ENCODE peak calls at places on chromosomes 7 and 10, in four cellular contexts. G is activated CD4-positive, alpha-beta T cell treated with anti-CD3 and anti-CD28 coated beads for 36 hours; H is A549; Q is lower lobe of right lung. U is an unnamed sample.

GRCh38 chr7:23012797-23013714 is 874 bp downstream of the HYCC1 start:
- ATAC-seq in G (no peak), H (peak), Q (peak), U (no peak)

GRCh38 chr10:46270086-46270811 is 16.5 kb upstream of the ANTXRL start:
- ATAC-seq in G (no peak), H (no peak), Q (no peak), U (peak)

GRCh38 chr7:32616625-32617024 is 121.3 kb downstream of the AVL9 start:
- ATAC-seq in G (no peak), H (peak), Q (no peak), U (peak)

GRCh38 chr7:99324966-99325596 is 617 bp upstream of the ARPC1A start:
- ATAC-seq in G (peak), H (no peak), Q (peak), U (no peak)

GRCh38 chr10:97795886-97796285 is 24.1 kb upstream of the SFRP5 start:
- ATAC-seq in G (no peak), H (no peak), Q (no peak), U (no peak)

GRCh38 chr10:131961047-131961776 is 20.5 kb downstream of the BNIP3 start:
- ATAC-seq in G (no peak), H (no peak), Q (peak), U (no peak)

GRCh38 chr7:75925717-75926435 is 10.9 kb downstream of the POR start:
- ATAC-seq in G (no peak), H (peak), Q (no peak), U (no peak)

GRCh38 chr10:71134732-71135211 is 77.6 kb upstream of the UNC5B start:
- ATAC-seq in G (no peak), H (no peak), Q (no peak), U (no peak)

GRCh38 chr10:74025380-74025978 is 27.6 kb downstream of the VCL start:
- ATAC-seq in G (no peak), H (no peak), Q (no peak), U (no peak)

GRCh38 chr7:57487957-57488356 is 38.0 kb downstream of the ZNF716 start:
- ATAC-seq in G (no peak), H (peak), Q (no peak), U (no peak)

GRCh38 chr7:132943645-132944044 is 138.2 kb downstream of the CHCHD3 start:
- ATAC-seq in G (no peak), H (no peak), Q (no peak), U (no peak)

GRCh38 chr10:32905466-32905865 is 52.6 kb downstream of the ITGB1 start:
- ATAC-seq in G (no peak), H (no peak), Q (no peak), U (no peak)

GRCh38 chr10:32205666-32206065 is 141.3 kb downstream of the EPC1 start:
- ATAC-seq in G (no peak), H (no peak), Q (no peak), U (no peak)

GRCh38 chr7:134828361-134828760 is 48.9 kb downstream of the CALD1 start:
- ATAC-seq in G (no peak), H (no peak), Q (no peak), U (no peak)

GRCh38 chr10:61878411-61879051 is 23.0 kb upstream of the ARID5B start:
- ATAC-seq in G (peak), H (no peak), Q (no peak), U (peak)

GRCh38 chr7:103446046-103446520 is at the start of gene SLC26A5:
- ATAC-seq in G (peak), H (peak), Q (peak), U (peak)

GRCh38 chr7:116770941-116771340 is 91.4 kb upstream of the CAPZA2 start:
- ATAC-seq in G (no peak), H (no peak), Q (no peak), U (no peak)

GRCh38 chr7:21945374-21946227 is at the start of gene CDCA7L:
- ATAC-seq in G (peak), H (peak), Q (peak), U (peak)

GRCh38 chr7:70706204-70706603 is 425.7 kb upstream of the GALNT17 start:
- ATAC-seq in G (no peak), H (no peak), Q (no peak), U (no peak)

GRCh38 chr7:26490631-26491624 is 199.3 kb downstream of the SNX10 start:
- ATAC-seq in G (no peak), H (no peak), Q (no peak), U (no peak)

GRCh38 chr7:127946081-127946480 is 85.2 kb downstream of the LRRC4 start:
- ATAC-seq in G (no peak), H (no peak), Q (no peak), U (no peak)

GRCh38 chr7:156903232-156903909 is 10.4 kb upstream of the LMBR1 start:
- ATAC-seq in G (peak), H (peak), Q (peak), U (peak)

GRCh38 chr10:14010083-14010551 is 320.6 kb downstream of the FRMD4A start:
- ATAC-seq in G (no peak), H (no peak), Q (no peak), U (no peak)

GRCh38 chr7:36969376-36969775 is 245.1 kb upstream of the AOAH start:
- ATAC-seq in G (no peak), H (no peak), Q (peak), U (no peak)

GRCh38 chr7:126699707-126700106 is 553.0 kb downstream of the GRM8 start:
- ATAC-seq in G (no peak), H (no peak), Q (no peak), U (no peak)

GRCh38 chr10:121089434-121089833 is 238.3 kb downstream of the WDR11 start:
- ATAC-seq in G (no peak), H (no peak), Q (no peak), U (no peak)

U was measured in activated T-helper 17 cell treated with anti-CD3 and anti-CD28 coated beads, Interleukin-2, amount 50 U/mL, for 72 hours.